ENCODE peak calls at places on chromosomes 12 and 14, in six cellular contexts. V is K562, E is WTC11, I is H1, Q is HepG2, Z is GM12878. M is an unnamed sample.

GRCh38 chr14:74566174-74567125 is 45.6 kb downstream of the LTBP2 start:
- DNase-seq in Q (no peak), E (no peak), Z (no peak), V (no peak), I (no peak), M (no peak)

GRCh38 chr14:88210426-88210825 is 112.6 kb downstream of the KCNK10 start:
- DNase-seq in V (no peak), Q (no peak), Z (no peak), E (no peak), I (no peak), M (no peak)

GRCh38 chr12:3872800-3873636 is at the start of gene PARP11:
- DNase-seq in V (peak), I (peak), Z (peak), Q (peak), E (peak), M (peak)

GRCh38 chr14:22520235-22520634 is 68.8 kb downstream of the DAD1 start:
- DNase-seq in E (no peak), Q (no peak), I (no peak), V (peak), Z (no peak), M (no peak)

GRCh38 chr12:112599871-112600270 is 181.1 kb downstream of the PTPN11 start:
- DNase-seq in Z (no peak), V (no peak), Q (peak), E (no peak), I (no peak), M (no peak)

GRCh38 chr12:113534555-113534954 is 62.9 kb upstream of the LHX5 start:
- DNase-seq in E (no peak), I (no peak), Q (no peak), V (no peak), Z (no peak), M (no peak)

GRCh38 chr12:1873531-1874149 is 44.8 kb downstream of the CACNA2D4 start:
- DNase-seq in E (no peak), V (no peak), Q (no peak), Z (no peak), I (no peak), M (no peak)

GRCh38 chr12:114347861-114348260 is 58.1 kb downstream of the TBX5 start:
- DNase-seq in V (no peak), Q (no peak), I (no peak), E (no peak), Z (no peak), M (no peak)

GRCh38 chr14:75979641-75980422 is 2.0 kb downstream of the TGFB3 start:
- DNase-seq in V (no peak), I (no peak), Z (no peak), Q (no peak), E (no peak), M (no peak)

GRCh38 chr14:68890173-68890931 is 88.8 kb downstream of the ACTN1 start:
- DNase-seq in Q (no peak), V (no peak), I (no peak), E (no peak), Z (no peak), M (no peak)

GRCh38 chr12:43252585-43252984 is 299.4 kb downstream of the ADAMTS20 start:
- DNase-seq in E (no peak), V (no peak), Z (no peak), I (no peak), Q (no peak), M (no peak)

GRCh38 chr14:96752594-96752993 is 44.6 kb upstream of the VRK1 start:
- DNase-seq in V (no peak), Z (no peak), E (no peak), Q (no peak), I (no peak), M (no peak)

GRCh38 chr12:117031843-117032592 is 67.2 kb downstream of the TESC start:
- DNase-seq in V (no peak), I (no peak), Q (no peak), Z (no peak), E (no peak), M (no peak)

GRCh38 chr14:68757618-68758081 is 35.2 kb downstream of the ZFP36L1 start:
- DNase-seq in I (no peak), Q (peak), E (no peak), V (peak), Z (no peak), M (no peak)

GRCh38 chr14:39621678-39622077 is 189.4 kb upstream of the FBXO33 start:
- DNase-seq in I (no peak), E (no peak), Q (no peak), V (no peak), Z (no peak), M (no peak)

GRCh38 chr12:113310489-113310888 is 24.4 kb downstream of the SLC8B1 start:
- DNase-seq in Z (no peak), Q (peak), V (no peak), I (no peak), E (no peak), M (peak)

GRCh38 chr12:23049180-23049579 is 424.2 kb downstream of the ETNK1 start:
- DNase-seq in V (no peak), Q (no peak), I (no peak), E (no peak), Z (no peak), M (no peak)

GRCh38 chr12:89244536-89244935 is 107.8 kb downstream of the DUSP6 start:
- DNase-seq in E (no peak), Q (no peak), I (no peak), Z (no peak), V (no peak), M (no peak)

GRCh38 chr14:98937712-98938505 is 334.1 kb downstream of the BCL11B start:
- DNase-seq in E (no peak), V (no peak), I (no peak), Q (no peak), Z (no peak), M (no peak)

GRCh38 chr14:75837151-75837787 is 144.5 kb downstream of the TGFB3 start:
- DNase-seq in Z (no peak), V (no peak), E (no peak), I (no peak), Q (no peak), M (no peak)

GRCh38 chr12:43104524-43104923 is 447.5 kb downstream of the ADAMTS20 start:
- DNase-seq in V (no peak), E (no peak), Q (no peak), I (no peak), Z (no peak), M (no peak)

GRCh38 chr14:91241848-91242247 is 2.7 kb downstream of the GPR68 start:
- DNase-seq in E (no peak), V (no peak), I (no peak), Z (peak), Q (no peak), M (no peak)

GRCh38 chr14:100187247-100187833 is 27.9 kb upstream of the DEGS2 start:
- DNase-seq in E (no peak), Q (no peak), I (no peak), Z (no peak), V (no peak), M (no peak)

GRCh38 chr12:52280319-52280795 is 5.9 kb downstream of the KRT86 start:
- DNase-seq in Q (peak), E (no peak), I (no peak), V (no peak), Z (no peak), M (no peak)

GRCh38 chr14:49769171-49769570 is 1.2 kb downstream of the KLHDC2 start:
- DNase-seq in E (no peak), Q (peak), V (no peak), Z (no peak), I (no peak), M (no peak)

GRCh38 chr12:95173392-95174251 is 43.6 kb downstream of the FGD6 start:
- DNase-seq in Z (no peak), Q (no peak), I (no peak), E (no peak), V (peak), M (no peak)

GRCh38 chr12:3084742-3085141 is 7.6 kb downstream of the TSPAN9 start:
- DNase-seq in Z (no peak), E (peak), Q (no peak), I (peak), V (no peak), M (peak)

GRCh38 chr12:122834229-122834920 is 882 bp upstream of the HIP1R start:
- DNase-seq in I (peak), V (peak), Z (no peak), Q (peak), E (peak), M (peak)
- TF ChIP-seq CREB1 in I (no peak), V (no peak), Z (no peak), Q (no peak), E (no peak), M (no peak)

GRCh38 chr12:40971911-40972310 is 216.2 kb upstream of the PDZRN4 start:
- DNase-seq in Z (no peak), E (no peak), V (no peak), I (no peak), Q (no peak), M (no peak)
- TF ChIP-seq CREB1 in Z (no peak), E (no peak), V (no peak), I (no peak), Q (no peak), M (no peak)

GRCh38 chr14:65360144-65360784 is 52.3 kb upstream of the FUT8 start:
- DNase-seq in V (no peak), Z (no peak), E (no peak), I (no peak), Q (no peak), M (no peak)
- TF ChIP-seq CREB1 in V (no peak), Z (no peak), E (no peak), I (no peak), Q (no peak), M (no peak)

DNA sequence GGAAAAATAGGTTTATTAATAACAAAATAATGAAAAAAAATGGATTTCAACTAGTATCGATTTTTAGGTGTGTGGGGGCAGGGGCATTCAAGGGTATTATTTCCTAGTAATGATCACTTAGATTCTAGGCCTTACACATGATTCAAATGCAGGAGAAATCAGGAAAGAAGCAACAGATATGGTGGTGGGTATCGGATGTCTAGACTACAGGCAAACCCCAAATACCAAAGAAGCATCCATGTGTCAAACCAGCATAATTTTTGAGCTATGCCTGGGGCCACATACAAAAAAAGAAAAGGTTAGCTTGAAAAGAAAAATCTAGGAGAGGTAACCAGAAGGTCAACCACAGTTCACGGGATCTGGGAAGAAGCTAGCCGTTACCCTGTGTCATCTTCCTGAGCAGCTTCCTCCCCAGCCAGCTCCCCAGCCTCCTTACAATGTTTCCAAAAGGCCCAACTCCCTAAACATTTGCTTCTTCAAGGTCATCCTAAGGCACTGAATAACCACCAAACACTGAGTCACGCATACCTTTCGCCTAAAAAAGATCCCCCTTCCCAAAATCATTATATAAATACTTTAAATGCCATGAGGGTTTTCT is 3.2 kb downstream of the SINHCAF start:
- DNase-seq in V (no peak), Z (no peak), E (no peak), I (no peak), Q (no peak), M (peak)
- TF ChIP-seq CREB1 in V (no peak), Z (no peak), E (no peak), I (no peak), Q (no peak), M (no peak)

GRCh38 chr12:15928345-15928744 is 17.2 kb downstream of the DERA start:
- DNase-seq in E (no peak), Q (peak), Z (peak), V (no peak), I (no peak), M (no peak)
- TF ChIP-seq CREB1 in E (no peak), Q (no peak), Z (no peak), V (no peak), I (no peak), M (no peak)

GRCh38 chr12:132812631-132813305 is 15.9 kb downstream of the GOLGA3 start:
- DNase-seq in I (no peak), Q (no peak), E (no peak), Z (no peak), V (no peak), M (no peak)
- TF ChIP-seq CREB1 in I (no peak), Q (no peak), E (no peak), Z (no peak), V (no peak), M (no peak)